ENCODE peak calls at places on chromosome 14, in eight cellular contexts. K, H, T, F, R, G, C and Y are unnamed samples.

GRCh38 chr14:21097616-21098133 is 780 bp downstream of the ZNF219 start:
- DNase-seq in K (no peak), H (no peak), R (peak), T (no peak), C (no peak), F (no peak), G (no peak), Y (no peak)

GRCh38 chr14:82094819-82095218 is 561.2 kb upstream of the SEL1L start:
- DNase-seq in R (no peak), F (no peak), H (no peak), T (no peak), G (no peak), K (no peak), C (no peak), Y (no peak)

GRCh38 chr14:101335061-101335661 is 226.1 kb upstream of the DIO3 start:
- DNase-seq in K (peak), C (no peak), F (no peak), T (no peak), R (no peak), G (no peak), H (no peak), Y (no peak)

GRCh38 chr14:21036746-21037145 is 2.1 kb upstream of the RNASE13 start:
- DNase-seq in C (no peak), K (no peak), G (no peak), F (no peak), H (no peak), T (no peak), R (no peak), Y (no peak)

GRCh38 chr14:52175982-52176502 is 91.5 kb upstream of the PTGDR start:
- DNase-seq in T (no peak), G (no peak), F (no peak), R (no peak), C (no peak), K (no peak), H (no peak), Y (no peak)

GRCh38 chr14:55600784-55601561 is 21.0 kb downstream of the KTN1 start:
- DNase-seq in T (no peak), R (no peak), H (peak), K (no peak), F (no peak), G (peak), C (no peak), Y (no peak)

GRCh38 chr14:101153691-101154090 is 250.2 kb upstream of the RTL1 start:
- DNase-seq in G (no peak), K (no peak), F (no peak), C (no peak), H (no peak), T (no peak), R (no peak), Y (no peak)

GRCh38 chr14:104512771-104513640 is 66.6 kb upstream of the C14orf180 start:
- DNase-seq in F (no peak), K (no peak), T (no peak), G (no peak), H (no peak), C (no peak), R (no peak), Y (no peak)

GRCh38 chr14:35576856-35577255 is 42.9 kb downstream of the INSM2 start:
- DNase-seq in G (no peak), T (no peak), K (no peak), R (no peak), F (no peak), H (no peak), C (no peak), Y (no peak)

DNA sequence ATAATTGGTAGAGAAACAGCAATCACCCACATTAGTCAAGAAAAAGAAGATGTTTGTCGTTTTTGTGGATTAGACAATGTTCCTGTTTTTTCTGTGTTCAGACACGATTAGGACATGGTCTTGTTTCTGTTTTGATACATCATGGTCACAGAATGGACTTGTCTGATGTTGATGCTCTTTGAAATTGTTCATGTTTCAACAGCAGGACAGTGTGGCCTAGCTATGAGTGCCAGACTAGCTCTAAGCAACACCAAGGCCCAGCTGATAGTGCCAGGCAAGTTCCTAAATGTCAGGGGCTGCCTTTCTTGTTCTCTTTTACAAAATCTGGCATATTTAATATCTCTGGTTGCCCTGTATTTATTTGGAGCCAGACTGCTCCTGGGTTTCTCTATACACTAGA is 40.9 kb upstream of the TOMM20L start:
- DNase-seq in C (no peak), K (no peak), H (no peak), F (no peak), T (no peak), R (no peak), G (no peak), Y (no peak)
- H3K4me3 ChIP-seq in C (no peak), K (no peak), H (no peak), F (no peak), T (no peak), R (no peak), G (no peak), Y (no peak)

DNA sequence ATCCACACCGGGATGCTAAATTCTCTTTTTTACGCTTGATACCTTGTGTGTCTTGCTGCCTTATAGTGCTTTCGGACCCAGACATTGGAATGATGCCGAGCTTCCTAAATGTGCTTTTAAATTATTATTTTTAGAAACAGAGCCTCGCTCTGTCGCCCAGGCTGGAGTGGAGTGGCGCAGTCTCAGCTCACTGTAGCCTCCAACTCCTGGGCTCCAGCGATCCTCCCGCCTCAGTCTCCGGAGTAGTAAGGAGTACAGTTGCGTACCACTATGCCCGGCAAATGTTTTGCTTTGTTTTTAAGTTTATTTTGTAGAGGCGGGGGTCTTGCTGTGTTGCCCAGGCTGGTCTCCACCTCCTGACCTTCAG is 489 bp upstream of the EML5 start:
- DNase-seq in K (peak), R (no peak), F (no peak), T (no peak), H (no peak), C (no peak), G (no peak), Y (no peak)
- TF ChIP-seq CTCF in K (no peak), R (no peak), F (peak), T (no peak), H (no peak), C (no peak), G (no peak), Y (no peak)

GRCh38 chr14:77088645-77089044 is 9.4 kb upstream of the CIPC start:
- DNase-seq in F (no peak), R (no peak), H (no peak), T (no peak), G (no peak), C (no peak), K (no peak), Y (no peak)
- H3K4me3 ChIP-seq in F (no peak), R (no peak), H (no peak), T (no peak), G (no peak), C (no peak), K (no peak), Y (no peak)

DNA sequence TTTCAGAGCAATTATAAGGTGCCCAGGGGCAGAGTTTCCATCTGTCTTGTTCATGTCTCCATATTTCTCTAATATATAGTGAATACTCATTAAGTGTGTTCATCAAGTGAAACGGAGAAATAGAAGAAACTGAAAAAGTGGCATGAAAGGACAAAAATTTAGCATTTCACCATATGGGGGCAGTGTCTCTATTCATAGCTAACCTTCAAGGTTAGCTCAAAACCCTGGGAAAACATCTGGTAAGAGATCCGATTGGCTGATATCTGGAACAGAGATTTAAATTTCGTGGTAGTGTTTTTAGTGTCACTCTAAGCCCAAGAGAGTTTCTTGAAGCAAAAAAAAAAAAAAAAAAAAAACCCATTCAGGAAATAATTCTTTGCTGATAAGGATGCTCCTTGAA is 367.5 kb downstream of the DAD1 start:
- DNase-seq in G (no peak), C (no peak), T (no peak), F (no peak), K (no peak), H (peak), R (no peak), Y (no peak)
- TF ChIP-seq CTCF in G (peak), C (no peak), T (peak), F (no peak), K (no peak), H (peak), R (no peak), Y (peak)

GRCh38 chr14:95683793-95684192 is 2.4 kb upstream of the TCL1B start:
- DNase-seq in K (no peak), T (no peak), F (no peak), C (no peak), R (no peak), G (no peak), H (no peak), Y (peak)
- H3K4me3 ChIP-seq in K (no peak), T (no peak), F (no peak), C (no peak), R (no peak), G (no peak), H (no peak), Y (no peak)

DNA sequence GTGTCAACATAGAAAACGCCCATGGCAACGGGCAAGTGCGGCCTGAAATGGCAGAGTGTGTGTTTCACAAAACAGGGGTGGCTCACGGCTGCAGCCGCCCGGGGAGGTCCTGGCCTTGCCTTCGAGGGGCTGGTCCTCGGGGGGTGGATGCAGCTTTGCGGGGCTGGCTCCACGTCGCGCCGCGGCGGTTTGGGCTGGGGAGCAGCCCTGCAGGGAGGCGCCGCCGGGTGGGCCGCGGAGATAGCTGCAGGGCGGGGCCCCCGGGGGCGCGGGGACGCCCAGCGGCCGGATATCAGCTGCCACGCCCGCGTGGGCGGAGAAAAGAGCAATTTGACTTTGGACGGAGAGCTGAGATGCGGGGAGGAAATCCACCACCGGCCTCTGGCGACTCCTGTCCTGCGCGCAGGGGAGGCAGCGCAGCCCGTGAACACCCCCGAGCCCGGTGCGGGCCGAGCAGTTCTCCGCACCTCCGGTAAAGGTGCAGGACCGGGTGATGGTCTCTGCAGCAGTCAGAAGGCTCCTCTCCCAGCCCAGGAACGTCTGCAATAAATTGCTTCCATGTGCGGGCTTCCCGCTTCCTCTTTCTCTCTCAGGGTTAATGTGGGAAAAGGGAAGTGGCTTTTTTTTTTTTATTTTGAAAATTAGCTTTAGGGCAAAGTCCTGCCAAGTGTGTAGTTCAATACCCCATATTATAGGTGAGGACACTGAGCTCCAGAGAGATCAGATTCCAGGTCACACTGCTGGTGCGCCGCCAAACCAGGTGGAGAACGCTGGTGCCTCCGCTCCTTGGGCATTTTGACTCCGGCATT is 110.5 kb downstream of the ARF6 start:
- DNase-seq in H (peak), T (peak), F (peak), G (no peak), K (peak), C (peak), R (peak), Y (no peak)
- TF ChIP-seq CTCF in H (peak), T (peak), F (peak), G (no peak), K (no peak), C (peak), R (no peak), Y (no peak)

DNA sequence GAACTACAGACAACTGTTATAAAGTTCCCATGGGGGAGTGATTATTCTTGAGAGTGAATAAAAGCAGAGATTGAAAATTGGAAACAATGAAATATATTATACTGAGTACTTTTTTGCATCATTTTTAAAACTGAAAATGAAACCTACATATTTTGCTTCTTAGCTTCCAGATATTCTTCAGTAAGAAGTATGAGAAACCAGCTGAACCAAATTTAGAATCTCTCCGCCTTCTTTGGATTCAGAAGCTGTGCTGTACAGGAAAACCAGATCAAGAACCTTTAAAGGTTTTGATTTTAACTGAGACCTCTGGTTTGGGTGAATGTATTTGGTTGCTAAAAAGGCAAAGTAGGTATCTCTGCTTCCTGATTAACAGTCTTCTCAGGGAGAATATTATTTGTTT is 109.4 kb downstream of the AKAP6 start:
- DNase-seq in F (no peak), T (no peak), C (no peak), R (no peak), G (no peak), H (no peak), K (no peak), Y (no peak)
- H3K4me3 ChIP-seq in F (peak), T (no peak), C (no peak), R (no peak), G (no peak), H (no peak), K (peak), Y (no peak)

GRCh38 chr14:94000986-94001385 is 3.9 kb downstream of the CCDC197 start:
- DNase-seq in C (no peak), T (no peak), K (peak), H (no peak), F (no peak), G (no peak), R (no peak), Y (no peak)
- TF ChIP-seq CTCF in C (no peak), T (no peak), K (no peak), H (no peak), F (no peak), G (no peak), R (no peak), Y (no peak)